ENCODE peak calls at places on chromosome 4, in ten cellular contexts. F is NCI-H2171 treated with DMSO at 0.1 percent for 48 hours; M is islet precursor cell; O is GM12891; D is stimulated activated CD4-positive, alpha-beta T cell treated with anti-CD3 and anti-CD28 coated beads, TNF-alpha, amount 100 ng/mL, for 1 hour; G is NCI-H460; B is CD8-positive, alpha-beta T cell; T is right lobe of liver; L is GDM1; Q is fibroblast of mammary gland. P is an unnamed sample.

GRCh38 chr4:26542996-26543395 is 40.9 kb upstream of the TBC1D19 start:
- DNase-seq in Q (no peak), L (no peak), M (no peak), O (no peak), D (no peak), G (no peak), T (no peak), F (no peak), B (no peak), P (no peak)

GRCh38 chr4:81650871-81651270 is 179.2 kb upstream of the RASGEF1B start:
- DNase-seq in D (no peak), M (peak), L (no peak), T (peak), B (no peak), F (peak), O (no peak), Q (no peak), G (peak), P (no peak)

GRCh38 chr4:7324651-7325121 is 110.0 kb downstream of the PSAPL1 start:
- DNase-seq in D (no peak), L (peak), Q (no peak), T (no peak), F (no peak), G (no peak), B (peak), M (no peak), O (no peak), P (no peak)

GRCh38 chr4:110532901-110533589 is 57.1 kb downstream of the ENPEP start:
- DNase-seq in O (no peak), L (no peak), G (no peak), F (no peak), T (no peak), B (no peak), D (no peak), Q (no peak), M (no peak), P (no peak)

GRCh38 chr4:90996813-90997212 is 869.6 kb downstream of the CCSER1 start:
- DNase-seq in L (no peak), M (no peak), G (no peak), T (no peak), O (no peak), F (no peak), Q (no peak), D (no peak), B (no peak), P (no peak)

GRCh38 chr4:183321079-183321478 is 1.0 kb upstream of the CLDN22 start:
- DNase-seq in T (no peak), D (no peak), B (no peak), M (no peak), G (no peak), F (no peak), Q (no peak), L (no peak), O (no peak), P (no peak)

GRCh38 chr4:55256787-55257186 is 89.3 kb upstream of the SRD5A3 start:
- DNase-seq in O (no peak), Q (no peak), D (no peak), T (no peak), F (no peak), M (peak), L (no peak), B (no peak), G (no peak), P (no peak)

GRCh38 chr4:159052315-159052714 is 50.6 kb upstream of the RAPGEF2 start:
- DNase-seq in O (no peak), Q (no peak), G (no peak), L (no peak), T (no peak), B (no peak), D (no peak), F (no peak), M (no peak), P (no peak)

GRCh38 chr4:40238700-40239548 is 42.1 kb downstream of the RHOH start:
- DNase-seq in G (no peak), T (no peak), B (peak), D (peak), O (no peak), F (no peak), L (peak), M (peak), Q (no peak), P (no peak)

GRCh38 chr4:23717528-23718248 is 172.2 kb downstream of the PPARGC1A start:
- DNase-seq in D (no peak), F (peak), T (no peak), B (no peak), Q (peak), L (no peak), M (no peak), G (peak), O (peak), P (peak)

GRCh38 chr4:141132689-141133145 is 552 bp downstream of the RNF150 start:
- DNase-seq in G (no peak), O (peak), M (peak), T (peak), D (no peak), Q (no peak), L (no peak), F (peak), B (no peak), P (peak)

GRCh38 chr4:73599182-73599581 is 21.1 kb downstream of the RASSF6 start:
- DNase-seq in O (no peak), L (no peak), G (peak), D (no peak), F (peak), Q (peak), T (no peak), B (no peak), M (peak), P (peak)

GRCh38 chr4:118711047-118711446 is 25.9 kb downstream of the METTL14 start:
- DNase-seq in T (no peak), O (no peak), G (no peak), L (no peak), B (no peak), F (no peak), D (no peak), M (no peak), Q (peak), P (no peak)